ENCODE peak calls at places on chromosomes 3 and 15, in five cellular contexts. One of them, this sample, is unnamed. For H3K4me1, the result is how much of the 10 kb centered on the place peaks cover.

GRCh38 chr3:9951126-9951525 is 1.1 kb downstream of the PRRT3 start:
- DNase-seq in right lobe of liver: no peak
- DNase-seq in kidney: no peak
- DNase-seq in tibial artery: no peak
- DNase-seq in psoas muscle: no peak
- DNase-seq in this sample: no peak

GRCh38 chr3:63909431-63909830 is 2.8 kb downstream of the SCAANT1 start:
- DNase-seq in psoas muscle: no peak
- DNase-seq in right lobe of liver: no peak
- DNase-seq in tibial artery: no peak
- DNase-seq in kidney: no peak
- DNase-seq in this sample: no peak

GRCh38 chr3:13612829-13613228 is 63.9 kb downstream of the FBLN2 start:
- DNase-seq in psoas muscle: peak
- DNase-seq in tibial artery: peak
- DNase-seq in right lobe of liver: no peak
- DNase-seq in kidney: no peak
- DNase-seq in this sample: no peak

GRCh38 chr15:67050062-67050461 is 15.3 kb upstream of the SMAD3 start:
- DNase-seq in psoas muscle: no peak
- DNase-seq in right lobe of liver: no peak
- DNase-seq in tibial artery: no peak
- DNase-seq in kidney: no peak
- DNase-seq in this sample: no peak

GRCh38 chr3:122245513-122246174 is 62.2 kb downstream of the CASR start:
- DNase-seq in psoas muscle: no peak
- DNase-seq in tibial artery: no peak
- DNase-seq in kidney: no peak
- DNase-seq in right lobe of liver: no peak
- DNase-seq in this sample: no peak

GRCh38 chr15:22794621-22795167 is 8.2 kb downstream of the NIPA1 start:
- DNase-seq in psoas muscle: no peak
- DNase-seq in tibial artery: no peak
- DNase-seq in right lobe of liver: no peak
- DNase-seq in kidney: no peak
- DNase-seq in this sample: no peak

GRCh38 chr3:125206934-125207333 is 5.6 kb downstream of the SLC12A8 start:
- DNase-seq in tibial artery: no peak
- DNase-seq in kidney: no peak
- DNase-seq in psoas muscle: no peak
- DNase-seq in right lobe of liver: no peak
- DNase-seq in this sample: no peak

GRCh38 chr15:69145149-69145693 is 15.2 kb upstream of the GLCE start:
- DNase-seq in kidney: no peak
- DNase-seq in right lobe of liver: no peak
- DNase-seq in psoas muscle: no peak
- DNase-seq in tibial artery: no peak
- DNase-seq in this sample: no peak

GRCh38 chr3:49238274-49239127 is 38.5 kb downstream of the C3orf62 start:
- DNase-seq in psoas muscle: no peak
- DNase-seq in right lobe of liver: no peak
- DNase-seq in tibial artery: peak
- DNase-seq in kidney: no peak
- DNase-seq in this sample: no peak

GRCh38 chr3:37935290-37935668 is 55.3 kb upstream of the VILL start:
- DNase-seq in right lobe of liver: no peak
- DNase-seq in kidney: no peak
- DNase-seq in psoas muscle: no peak
- DNase-seq in tibial artery: no peak
- DNase-seq in this sample: no peak

GRCh38 chr3:177789500-177789899 is 592.2 kb upstream of the TBL1XR1 start:
- DNase-seq in right lobe of liver: no peak
- DNase-seq in kidney: no peak
- DNase-seq in psoas muscle: no peak
- DNase-seq in tibial artery: no peak
- DNase-seq in this sample: no peak

GRCh38 chr3:134356411-134357040 is 17.7 kb downstream of the AMOTL2 start:
- DNase-seq in tibial artery: peak
- DNase-seq in kidney: no peak
- DNase-seq in psoas muscle: peak
- DNase-seq in right lobe of liver: no peak
- DNase-seq in this sample: no peak

GRCh38 chr15:64558460-64559179 is 98.2 kb downstream of the ZNF609 start:
- DNase-seq in right lobe of liver: no peak
- DNase-seq in kidney: no peak
- DNase-seq in tibial artery: no peak
- DNase-seq in psoas muscle: no peak
- DNase-seq in this sample: no peak

GRCh38 chr15:27066446-27066845 is 95.5 kb downstream of the GABRG3 start:
- DNase-seq in psoas muscle: no peak
- DNase-seq in tibial artery: no peak
- DNase-seq in kidney: no peak
- DNase-seq in right lobe of liver: no peak
- DNase-seq in this sample: no peak

GRCh38 chr3:65979731-65980130 is 59.0 kb downstream of the MAGI1 start:
- DNase-seq in right lobe of liver: no peak
- DNase-seq in kidney: no peak
- DNase-seq in psoas muscle: no peak
- DNase-seq in tibial artery: no peak
- DNase-seq in this sample: no peak

GRCh38 chr3:194906229-194906629 is 220.5 kb downstream of the FAM43A start:
- DNase-seq in right lobe of liver: no peak
- DNase-seq in kidney: no peak
- DNase-seq in psoas muscle: no peak
- DNase-seq in tibial artery: no peak
- DNase-seq in this sample: no peak

GRCh38 chr3:128649264-128649663 is 1.4 kb downstream of the RPN1 start:
- DNase-seq in psoas muscle: no peak
- DNase-seq in tibial artery: no peak
- DNase-seq in right lobe of liver: no peak
- DNase-seq in kidney: no peak
- DNase-seq in this sample: no peak

GRCh38 chr15:67691450-67691849 is 133.9 kb upstream of the SKOR1 start:
- DNase-seq in right lobe of liver: no peak
- DNase-seq in kidney: no peak
- DNase-seq in tibial artery: no peak
- DNase-seq in psoas muscle: no peak
- DNase-seq in this sample: no peak

GRCh38 chr3:110810356-110810755 is 261.3 kb upstream of the NECTIN3 start:
- DNase-seq in psoas muscle: no peak
- DNase-seq in tibial artery: no peak
- DNase-seq in kidney: no peak
- DNase-seq in right lobe of liver: no peak
- DNase-seq in this sample: no peak

GRCh38 chr3:81279481-81280273 is 481.8 kb downstream of the GBE1 start:
- DNase-seq in tibial artery: no peak
- DNase-seq in right lobe of liver: no peak
- DNase-seq in psoas muscle: no peak
- DNase-seq in kidney: no peak
- DNase-seq in this sample: no peak

GRCh38 chr3:179958143-179958542 is 78.6 kb downstream of the PEX5L start:
- DNase-seq in tibial artery: no peak
- DNase-seq in psoas muscle: no peak
- DNase-seq in kidney: no peak
- DNase-seq in right lobe of liver: no peak
- DNase-seq in this sample: no peak
- H3K27ac ChIP-seq in tibial artery: no peak
- H3K27ac ChIP-seq in psoas muscle: no peak
- H3K27ac ChIP-seq in kidney: no peak
- H3K27ac ChIP-seq in right lobe of liver: no peak
- H3K27ac ChIP-seq in this sample: no peak

GRCh38 chr3:100105536-100105935 is 8.8 kb downstream of the FILIP1L start:
- DNase-seq in psoas muscle: no peak
- DNase-seq in tibial artery: no peak
- DNase-seq in kidney: no peak
- DNase-seq in right lobe of liver: no peak
- DNase-seq in this sample: no peak
- H3K4me1 ChIP-seq in psoas muscle: half or more
- H3K4me1 ChIP-seq in tibial artery: under half
- H3K4me1 ChIP-seq in kidney: under half
- H3K4me1 ChIP-seq in right lobe of liver: under half
- H3K4me1 ChIP-seq in this sample: under half

GRCh38 chr3:11619946-11620652 is 23.6 kb downstream of the VGLL4 start:
- DNase-seq in tibial artery: no peak
- DNase-seq in psoas muscle: no peak
- DNase-seq in kidney: no peak
- DNase-seq in right lobe of liver: no peak
- DNase-seq in this sample: no peak
- TF ChIP-seq CTCF in tibial artery: no peak
- TF ChIP-seq CTCF in psoas muscle: no peak
- TF ChIP-seq CTCF in kidney: no peak
- TF ChIP-seq CTCF in right lobe of liver: no peak
- TF ChIP-seq CTCF in this sample: no peak

DNA sequence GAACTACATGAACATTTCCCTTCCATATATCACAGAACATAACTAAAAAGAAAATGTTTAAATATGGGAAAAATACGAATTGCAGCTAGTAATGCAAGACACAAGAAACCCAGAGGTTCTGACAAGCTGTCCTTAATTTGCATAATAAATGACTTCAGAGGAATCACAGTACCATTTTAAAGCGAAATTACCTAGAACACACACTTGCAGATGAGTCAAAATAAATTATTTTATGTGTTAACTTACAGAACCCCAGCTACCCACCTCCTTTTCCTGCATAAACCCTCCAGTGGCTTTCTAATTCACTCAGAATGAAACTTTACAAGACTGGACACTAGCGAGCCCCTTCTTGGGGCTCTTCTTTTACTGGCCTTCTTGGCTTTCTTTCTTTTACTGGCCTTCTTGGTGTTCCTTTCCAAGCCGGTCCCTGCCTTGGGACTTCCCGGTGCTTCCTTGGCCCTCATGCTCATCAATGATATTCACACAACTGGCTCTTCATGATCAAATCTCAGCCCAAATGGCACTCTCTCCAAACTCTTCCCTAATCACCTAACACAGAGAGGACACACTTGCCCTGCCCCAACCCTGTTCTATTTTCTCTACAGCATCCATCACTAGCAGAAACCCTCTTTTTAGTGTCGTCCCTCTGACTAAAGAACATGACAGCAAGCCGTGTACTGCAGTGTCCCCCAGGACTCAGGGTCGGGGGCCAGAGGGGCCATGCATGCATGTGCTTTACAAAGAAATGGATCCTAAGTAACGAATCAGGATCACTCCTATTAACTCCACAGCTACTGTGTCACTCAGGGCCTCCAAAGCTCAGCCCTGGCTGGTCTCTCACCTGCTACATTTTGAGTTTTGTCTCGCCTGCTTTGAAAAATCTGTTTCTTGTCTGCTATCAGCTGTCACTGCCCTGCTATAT is 4.8 kb downstream of the CHSY1 start:
- DNase-seq in psoas muscle: no peak
- DNase-seq in tibial artery: no peak
- DNase-seq in right lobe of liver: no peak
- DNase-seq in kidney: no peak
- DNase-seq in this sample: no peak
- H3K27ac ChIP-seq in psoas muscle: no peak
- H3K27ac ChIP-seq in tibial artery: no peak
- H3K27ac ChIP-seq in right lobe of liver: no peak
- H3K27ac ChIP-seq in kidney: no peak
- H3K27ac ChIP-seq in this sample: no peak

GRCh38 chr15:63050737-63051700 is 8.5 kb downstream of the TPM1 start:
- DNase-seq in psoas muscle: no peak
- DNase-seq in kidney: no peak
- DNase-seq in tibial artery: no peak
- DNase-seq in right lobe of liver: no peak
- DNase-seq in this sample: no peak

GRCh38 chr15:63051701-63052066 is 9.1 kb downstream of the TPM1 start:
- DNase-seq in kidney: no peak
- DNase-seq in tibial artery: no peak
- DNase-seq in right lobe of liver: no peak
- DNase-seq in psoas muscle: no peak
- DNase-seq in this sample: no peak

GRCh38 chr15:63048986-63049665 is 6.6 kb downstream of the TPM1 start:
- DNase-seq in tibial artery: peak
- DNase-seq in right lobe of liver: peak
- DNase-seq in kidney: peak
- DNase-seq in psoas muscle: peak
- DNase-seq in this sample: peak

GRCh38 chr15:63048115-63048985 is 5.8 kb downstream of the TPM1 start:
- DNase-seq in kidney: peak
- DNase-seq in right lobe of liver: peak
- DNase-seq in tibial artery: peak
- DNase-seq in psoas muscle: peak
- DNase-seq in this sample: peak

GRCh38 chr15:63049747-63050439 is 7.3 kb downstream of the TPM1 start:
- DNase-seq in right lobe of liver: no peak
- DNase-seq in kidney: no peak
- DNase-seq in psoas muscle: no peak
- DNase-seq in tibial artery: no peak
- DNase-seq in this sample: no peak
- H3K4me1 ChIP-seq in right lobe of liver: under half
- H3K4me1 ChIP-seq in kidney: under half
- H3K4me1 ChIP-seq in psoas muscle: half or more
- H3K4me1 ChIP-seq in tibial artery: half or more
- H3K4me1 ChIP-seq in this sample: half or more

GRCh38 chr3:186268616-186269448 is 93.2 kb downstream of the DGKG start:
- DNase-seq in right lobe of liver: no peak
- DNase-seq in kidney: no peak
- DNase-seq in psoas muscle: no peak
- DNase-seq in tibial artery: no peak
- DNase-seq in this sample: no peak
- TF ChIP-seq CTCF in right lobe of liver: no peak
- TF ChIP-seq CTCF in kidney: no peak
- TF ChIP-seq CTCF in psoas muscle: no peak
- TF ChIP-seq CTCF in tibial artery: no peak
- TF ChIP-seq CTCF in this sample: no peak

DNA sequence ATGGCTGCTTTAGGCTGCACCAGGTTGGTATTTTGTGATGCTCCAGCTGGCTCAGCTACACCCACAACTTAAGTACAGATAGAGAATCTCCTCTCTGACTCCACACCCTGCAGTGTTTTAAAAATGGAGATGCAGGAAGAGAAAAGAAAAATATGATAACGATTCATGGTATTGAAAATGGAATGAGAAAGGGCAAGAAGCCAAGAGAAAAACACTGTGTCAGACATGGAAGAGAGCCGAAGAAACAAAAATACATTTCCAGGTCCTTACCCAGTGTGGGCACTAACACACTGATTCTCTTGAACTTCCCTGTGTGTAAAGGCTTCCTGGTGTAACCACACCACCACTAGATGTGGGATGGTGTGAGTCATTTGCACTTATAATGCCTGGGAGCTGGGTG is 93.1 kb downstream of the GMPS start:
- DNase-seq in psoas muscle: no peak
- DNase-seq in tibial artery: no peak
- DNase-seq in kidney: no peak
- DNase-seq in right lobe of liver: no peak
- DNase-seq in this sample: no peak
- H3K27ac ChIP-seq in psoas muscle: no peak
- H3K27ac ChIP-seq in tibial artery: no peak
- H3K27ac ChIP-seq in kidney: no peak
- H3K27ac ChIP-seq in right lobe of liver: no peak
- H3K27ac ChIP-seq in this sample: no peak

DNA sequence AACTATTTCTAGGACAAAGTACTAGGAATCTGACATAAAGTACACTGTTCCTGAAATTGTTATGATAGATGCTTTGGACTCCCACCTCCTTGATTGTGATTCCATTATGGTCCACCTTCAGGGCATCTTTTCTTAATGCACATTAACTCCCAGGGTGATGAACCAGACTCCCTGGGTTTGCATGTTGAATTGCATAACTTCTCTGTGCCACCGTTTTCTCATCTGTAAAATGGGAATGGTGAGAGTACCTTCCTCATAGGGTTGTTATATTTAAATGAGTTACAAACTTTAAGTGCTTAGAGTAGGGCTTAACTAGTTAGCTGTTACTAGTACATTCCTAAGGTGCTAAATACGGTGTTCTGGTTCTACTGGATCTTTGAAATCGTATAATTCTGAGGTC is 81.9 kb downstream of the CMSS1 start:
- DNase-seq in psoas muscle: no peak
- DNase-seq in right lobe of liver: no peak
- DNase-seq in tibial artery: no peak
- DNase-seq in kidney: no peak
- DNase-seq in this sample: no peak
- H3K4me1 ChIP-seq in psoas muscle: under half
- H3K4me1 ChIP-seq in right lobe of liver: under half
- H3K4me1 ChIP-seq in tibial artery: under half
- H3K4me1 ChIP-seq in kidney: under half
- H3K4me1 ChIP-seq in this sample: under half